ENCODE peak calls at places on chromosomes 4 and X, in five cellular contexts. I, T, D, O and J are unnamed samples.

GRCh38 chr4:77174426-77174825 is 17.4 kb downstream of the CCNG2 start:
- DNase-seq in O (peak; percentile 8), I (no peak), D (no peak), T (no peak), J (no peak)

GRCh38 chr4:145697332-145697731 is 17.4 kb downstream of the C4orf51 start:
- DNase-seq in O (no peak), I (no peak), D (no peak), T (no peak), J (no peak)

GRCh38 chr4:98318521-98318920 is 57.3 kb downstream of the RAP1GDS1 start:
- DNase-seq in D (no peak), O (no peak), T (no peak), I (no peak), J (peak; percentile 1)

GRCh38 chrX:102712967-102713677 is 874 bp downstream of the GPRASP2 start:
- DNase-seq in I (peak; percentile 54), O (no peak), T (peak; percentile 68), D (peak; percentile 15), J (peak; percentile 34)

GRCh38 chrX:3518870-3519269 is 172.4 kb upstream of the MXRA5 start:
- DNase-seq in D (no peak), T (peak; percentile 71), I (no peak), O (no peak), J (no peak)

GRCh38 chr4:100289530-100289888 is 99.2 kb upstream of the DDIT4L start:
- DNase-seq in O (no peak), T (no peak), D (no peak), I (no peak), J (no peak)

GRCh38 chr4:8835521-8836365 is 35.9 kb downstream of the HMX1 start:
- DNase-seq in I (peak; percentile 36), D (no peak), T (no peak), O (no peak), J (no peak)

GRCh38 chrX:53445977-53446376 is 11.8 kb upstream of the HSD17B10 start:
- DNase-seq in I (peak; percentile 48), D (no peak), O (no peak), T (no peak), J (peak; percentile 54)

GRCh38 chrX:15465896-15466651 is 27.1 kb downstream of the PIR start:
- DNase-seq in D (no peak), I (peak; percentile 67), O (peak; percentile 20), T (no peak), J (no peak)

GRCh38 chrX:109826954-109827708 is 94.1 kb upstream of the ACSL4 start:
- DNase-seq in T (no peak), D (no peak), I (no peak), O (no peak), J (no peak)

GRCh38 chrX:24371391-24371972 is 11.0 kb downstream of the SUPT20HL1 start:
- DNase-seq in D (peak; percentile 67), O (peak; percentile 64), I (peak; percentile 72), T (peak; percentile 69), J (peak; percentile 51)

GRCh38 chrX:19747672-19748610 is 139.5 kb downstream of the SH3KBP1 start:
- DNase-seq in I (no peak), D (no peak), T (peak; percentile 48), O (peak; percentile 83), J (peak; percentile 53)

GRCh38 chr4:70948665-70949284 is 44.7 kb upstream of the DCK start:
- DNase-seq in I (no peak), D (no peak), O (no peak), T (no peak), J (no peak)

GRCh38 chr4:163930086-163930485 is 435.6 kb downstream of the TMA16 start:
- DNase-seq in O (no peak), D (no peak), I (no peak), T (no peak), J (no peak)

GRCh38 chr4:72602396-72602795 is 33.4 kb upstream of the ADAMTS3 start:
- DNase-seq in O (no peak), T (no peak), I (no peak), D (no peak), J (no peak)

GRCh38 chr4:157245351-157245750 is 24.8 kb downstream of the GRIA2 start:
- DNase-seq in D (no peak), O (no peak), I (no peak), T (no peak), J (no peak)

GRCh38 chr4:38730830-38731646 is 51.8 kb downstream of the TLR10 start:
- DNase-seq in O (peak; percentile 73), I (peak; percentile 96), D (peak; percentile 72), T (peak; percentile 89), J (peak; percentile 80)

GRCh38 chrX:93591398-93591797 is 82.0 kb downstream of the NAP1L3 start:
- DNase-seq in O (no peak), D (no peak), I (no peak), T (no peak), J (no peak)

GRCh38 chrX:72330131-72330530 is 24.4 kb upstream of the CITED1 start:
- DNase-seq in T (no peak), D (no peak), I (no peak), O (no peak), J (no peak)

DNA sequence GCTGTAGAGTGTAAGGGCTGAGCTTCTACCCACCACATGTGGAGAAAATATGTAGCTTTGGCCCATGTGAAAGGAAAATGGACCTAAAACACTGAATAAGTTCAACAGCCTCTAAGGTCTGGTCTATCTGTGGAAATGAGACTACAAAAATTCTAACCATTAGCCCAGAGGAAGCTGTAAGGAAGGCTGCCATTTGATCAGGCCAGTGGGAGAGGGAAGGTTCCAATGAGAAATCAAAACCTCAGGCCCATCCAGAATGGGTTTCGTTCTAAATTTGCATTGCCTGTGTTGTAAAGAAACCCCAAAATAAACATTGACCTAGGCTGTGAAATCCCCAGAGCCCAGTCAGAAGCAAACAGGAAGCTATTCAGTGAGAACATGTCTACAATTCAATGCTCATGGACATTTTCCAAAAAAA is 320.4 kb upstream of the SLC7A11 start:
- DNase-seq in T (no peak), I (no peak), O (no peak), D (no peak), J (no peak)
- H3K9me3 ChIP-seq in T (no peaks in the 10 kb centered on the region), I (no peaks in the 10 kb centered on the region), O (no peaks in the 10 kb centered on the region), D (no peaks in the 10 kb centered on the region), J (no peaks in the 10 kb centered on the region)

GRCh38 chr4:187208641-187209040 is 485.0 kb upstream of the FAT1 start:
- DNase-seq in D (no peak), T (no peak), I (no peak), O (no peak), J (peak; percentile 73)

GRCh38 chr4:187215438-187215837 is 491.8 kb upstream of the FAT1 start:
- DNase-seq in D (no peak), I (no peak), T (no peak), O (no peak), J (no peak)

GRCh38 chr4:187204389-187204920 is 480.8 kb upstream of the FAT1 start:
- DNase-seq in I (no peak), D (no peak), T (no peak), O (no peak), J (no peak)

GRCh38 chr4:187207931-187208330 is 484.3 kb upstream of the FAT1 start:
- DNase-seq in O (no peak), I (no peak), D (no peak), T (no peak), J (no peak)

DNA sequence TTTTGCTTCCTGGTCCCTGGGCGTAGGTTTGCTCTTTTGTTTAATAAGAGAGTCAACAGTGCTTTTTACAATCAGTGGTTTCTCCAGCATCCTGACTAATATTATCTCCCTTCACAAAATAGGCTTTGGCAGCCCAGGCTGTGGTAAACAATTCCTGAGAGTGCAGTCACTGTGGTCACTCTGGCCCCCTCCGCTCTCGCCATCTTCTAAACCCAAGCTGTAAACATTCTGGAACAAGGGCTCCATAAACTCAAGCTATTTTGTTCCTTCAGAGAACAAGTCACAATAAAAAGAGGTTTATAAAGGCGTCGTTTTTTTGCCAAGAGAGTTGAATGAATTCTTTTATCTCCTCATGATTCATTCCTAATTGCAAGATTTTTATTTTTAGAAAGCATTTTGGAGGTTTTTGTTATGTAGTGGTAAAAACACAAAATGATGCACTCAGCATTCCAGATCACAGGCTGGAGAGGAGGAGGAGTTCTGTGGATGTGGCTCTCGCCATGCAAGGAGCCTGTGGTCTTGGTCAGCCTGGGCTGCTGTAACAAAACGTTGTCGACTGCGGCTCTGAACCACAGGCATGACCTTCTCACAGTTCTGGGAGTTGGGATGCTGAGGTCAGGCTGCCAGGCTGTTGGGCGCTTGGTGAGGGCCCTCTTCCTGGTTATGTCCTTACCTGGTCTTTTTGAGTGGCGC is 486.4 kb upstream of the FAT1 start:
- DNase-seq in D (no peak), O (no peak), I (no peak), T (no peak), J (no peak)
- H3K27ac ChIP-seq in D (no peak overlapping the region), O (no peak overlapping the region), I (no peak overlapping the region), T (no peak overlapping the region), J (peak overlapping the region; percentile 62)

GRCh38 chrX:47321978-47322377 is 48.4 kb upstream of the ZNF157 start:
- DNase-seq in T (no peak), O (no peak), I (peak; percentile 56), D (peak; percentile 24), J (no peak)
- H3K9me3 ChIP-seq in T (no peaks in the 10 kb centered on the region), O (no peaks in the 10 kb centered on the region), I (no peaks in the 10 kb centered on the region), D (no peaks in the 10 kb centered on the region), J (no peaks in the 10 kb centered on the region)

GRCh38 chrX:68892651-68893050 is 63.8 kb downstream of the EFNB1 start:
- DNase-seq in D (peak; percentile 32), O (no peak), T (no peak), I (no peak), J (no peak)

GRCh38 chrX:68895339-68896250 is 66.8 kb downstream of the EFNB1 start:
- DNase-seq in I (no peak), T (peak; percentile 73), D (no peak), O (no peak), J (peak; percentile 91)

GRCh38 chrX:68894513-68895338 is 65.9 kb downstream of the EFNB1 start:
- DNase-seq in I (no peak), D (peak; percentile 73), O (no peak), T (peak; percentile 83), J (peak; percentile 72)

GRCh38 chrX:68892134-68892533 is 63.3 kb downstream of the EFNB1 start:
- DNase-seq in D (no peak), O (no peak), T (no peak), I (no peak), J (no peak)

GRCh38 chrX:68894142-68894512 is 65.3 kb downstream of the EFNB1 start:
- DNase-seq in D (no peak), O (no peak), I (no peak), T (no peak), J (no peak)
- H3K27ac ChIP-seq in D (peak overlapping the region; percentile 79), O (no peak overlapping the region), I (no peak overlapping the region), T (peak overlapping the region; percentile 89), J (peak overlapping the region; percentile 93)

DNA sequence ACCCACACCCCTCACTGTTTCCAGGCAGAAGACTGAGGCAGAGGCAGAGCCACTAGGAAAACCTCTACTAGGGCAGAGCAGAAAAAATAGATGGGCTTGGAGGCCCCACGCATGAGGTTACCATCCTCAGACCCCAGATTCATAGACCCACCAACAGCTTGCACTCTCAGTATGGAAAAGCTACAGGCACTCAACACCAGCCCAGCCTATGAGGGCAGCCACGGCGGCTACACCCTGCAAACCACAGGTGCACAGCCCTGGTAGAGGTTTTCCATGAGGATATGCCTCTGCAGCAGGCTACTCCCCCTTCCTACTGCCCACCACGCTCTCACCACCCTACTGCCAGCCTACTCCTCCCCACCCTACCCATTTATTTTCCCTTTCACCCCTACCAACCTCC is 235.1 kb downstream of the CWH43 start:
- DNase-seq in O (no peak), D (no peak), I (no peak), T (no peak), J (no peak)
- H3K9me3 ChIP-seq in O (no peaks in the 10 kb centered on the region), D (peaks cover 12% of the 10 kb centered on the region), I (peaks cover 60% of the 10 kb centered on the region), T (no peaks in the 10 kb centered on the region), J (peaks cover 5% of the 10 kb centered on the region)

DNA sequence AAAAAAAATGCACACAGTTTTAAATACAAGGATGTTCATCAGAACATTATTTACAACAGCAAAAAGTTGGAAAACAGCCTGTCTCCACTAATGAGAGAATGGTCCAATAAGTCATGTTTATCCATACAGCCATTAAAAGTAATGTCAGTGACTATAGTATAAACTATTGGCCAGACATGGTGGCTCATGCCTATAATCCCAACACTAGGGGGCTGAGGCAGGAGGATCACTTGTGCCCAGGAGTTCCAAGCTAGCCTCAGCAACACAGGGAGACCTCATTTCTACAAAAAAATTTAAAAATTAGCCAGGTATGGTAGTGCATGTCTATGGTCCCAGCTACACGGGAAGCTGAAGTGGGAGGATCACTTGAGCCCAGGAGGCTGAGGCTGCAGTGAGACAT is 48.1 kb upstream of the IL13RA1 start:
- DNase-seq in D (no peak), T (no peak), I (no peak), O (no peak), J (no peak)
- H3K27ac ChIP-seq in D (no peak overlapping the region), T (no peak overlapping the region), I (no peak overlapping the region), O (no peak overlapping the region), J (no peak overlapping the region)